ENCODE peak calls at places on chromosomes 1 and 21, in four cellular contexts. R is GM12878, T is WTC11, Y is K562. X is an unnamed sample.

GRCh38 chr1:52002038-52002917 is 11.8 kb upstream of the RAB3B start:
- DNase-seq in Y (peak; percentile 91), T (peak; percentile 45), R (peak; percentile 65), X (peak; percentile 83)

GRCh38 chr1:223886516-223886921 is 40.8 kb upstream of the TP53BP2 start:
- DNase-seq in T (no peak), R (no peak), Y (no peak), X (no peak)

GRCh38 chr1:236502972-236503639 is 20.7 kb upstream of the LGALS8 start:
- DNase-seq in Y (peak; percentile 74), T (peak; percentile 46), R (no peak), X (peak; percentile 60)

GRCh38 chr1:43316738-43317520 is 16.1 kb downstream of the TIE1 start:
- DNase-seq in Y (no peak), R (no peak), T (no peak), X (no peak)

GRCh38 chr1:5945445-5945844 is 46.8 kb downstream of the NPHP4 start:
- DNase-seq in Y (no peak), T (no peak), R (no peak), X (no peak)

GRCh38 chr1:34322969-34323368 is 146.3 kb downstream of the C1orf94 start:
- DNase-seq in T (no peak), R (no peak), Y (no peak), X (no peak)

GRCh38 chr1:115330480-115331013 is 7.5 kb downstream of the NGF start:
- DNase-seq in Y (no peak), R (no peak), T (no peak), X (no peak)

GRCh38 chr1:164785841-164786534 is 227.0 kb downstream of the PBX1 start:
- DNase-seq in Y (no peak), T (no peak), R (no peak), X (no peak)

GRCh38 chr1:224245188-224245587 is 62.1 kb downstream of the DEGS1 start:
- DNase-seq in T (no peak), Y (no peak), R (peak; percentile 33), X (no peak)

GRCh38 chr1:41412748-41413147 is 51.5 kb downstream of the FOXO6 start:
- DNase-seq in R (no peak), Y (no peak), T (no peak), X (no peak)

GRCh38 chr1:186155594-186155993 is 219.5 kb downstream of the TPR start:
- DNase-seq in R (no peak), Y (peak; percentile 60), T (no peak), X (peak; percentile 46)

GRCh38 chr1:11719313-11720032 is 16.5 kb upstream of the AGTRAP start:
- DNase-seq in T (peak; percentile 81), R (no peak), Y (peak; percentile 85), X (peak; percentile 63)

GRCh38 chr1:112700290-112701226 is 6.4 kb downstream of the RHOC start:
- DNase-seq in R (peak; percentile 65), Y (peak; percentile 100), T (peak; percentile 77), X (peak; percentile 91)

DNA sequence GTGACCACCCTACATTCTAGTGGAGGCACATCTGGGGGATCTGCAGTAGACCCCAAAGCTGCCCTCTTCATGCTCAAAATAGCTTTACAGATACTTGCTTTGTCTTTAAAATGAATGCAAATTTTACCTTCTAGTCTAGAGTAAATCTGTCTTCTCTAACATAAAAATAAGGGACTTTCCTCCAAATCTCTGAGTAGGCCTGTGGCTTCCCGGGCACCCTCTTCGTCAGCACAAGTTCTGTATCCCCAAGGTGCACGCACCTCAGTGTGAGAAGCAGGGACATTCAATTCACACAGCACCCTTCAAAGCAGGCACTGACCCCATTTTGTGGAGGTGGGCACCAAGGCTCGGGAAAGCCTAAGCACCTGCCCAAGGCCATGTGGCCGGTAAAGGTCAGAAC is 19.0 kb downstream of the MEF2D start:
- DNase-seq in R (no peak), T (no peak), Y (no peak), X (no peak)
- TF ChIP-seq SP1 in R (no peak), T (no peak), Y (no peak), X (no peak)

GRCh38 chr21:45363921-45364463 is 41.0 kb upstream of the COL18A1 start:
- DNase-seq in T (no peak), R (peak; percentile 8), Y (peak; percentile 78), X (no peak)
- TF ChIP-seq SP1 in T (no peak), R (no peak), Y (no peak), X (no peak)

DNA sequence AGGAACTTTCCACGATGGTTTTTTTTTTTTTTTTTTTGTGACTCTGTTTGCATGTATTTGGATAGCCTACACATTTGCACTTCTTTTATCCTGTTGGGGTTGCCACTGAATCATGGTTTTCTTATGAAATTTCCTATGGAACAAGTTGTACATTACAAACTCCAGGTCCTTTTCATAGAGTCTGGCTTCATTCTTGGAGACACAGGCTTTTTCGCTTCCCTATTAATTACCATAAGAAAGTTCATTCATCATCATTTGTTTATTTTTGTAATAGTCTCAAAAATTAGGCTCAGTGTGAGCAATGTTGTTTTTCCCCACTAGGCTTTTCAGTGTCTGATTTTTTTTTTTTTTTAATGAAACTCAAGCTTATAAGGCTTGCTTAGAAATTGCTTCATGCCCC is 179.4 kb downstream of the FMN2 start:
- DNase-seq in R (no peak), Y (no peak), T (no peak), X (no peak)
- TF ChIP-seq SP1 in R (no peak), Y (no peak), T (no peak), X (no peak)

DNA sequence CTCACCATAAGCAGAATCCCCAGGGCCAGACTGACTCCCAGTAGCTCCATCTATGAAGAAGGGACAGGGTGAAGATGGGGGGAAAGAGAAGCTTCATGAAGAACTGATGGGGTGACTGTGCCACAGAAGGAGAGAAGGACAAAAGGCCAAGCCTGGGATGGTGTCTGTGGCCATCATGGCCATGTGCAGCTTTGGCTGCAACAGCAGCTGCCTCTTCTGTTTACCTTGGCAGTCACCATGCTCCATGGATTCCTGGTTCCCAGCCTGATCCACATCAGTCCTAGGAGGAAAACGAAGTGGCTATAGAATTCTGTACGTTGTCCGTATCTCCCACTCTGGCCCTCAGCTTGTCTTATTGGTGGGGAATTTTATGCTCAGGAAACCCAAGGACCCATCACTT is 12.0 kb downstream of the SEMA6C start:
- DNase-seq in R (no peak), T (no peak), Y (no peak), X (no peak)
- TF ChIP-seq SP1 in R (no peak), T (no peak), Y (no peak), X (no peak)

DNA sequence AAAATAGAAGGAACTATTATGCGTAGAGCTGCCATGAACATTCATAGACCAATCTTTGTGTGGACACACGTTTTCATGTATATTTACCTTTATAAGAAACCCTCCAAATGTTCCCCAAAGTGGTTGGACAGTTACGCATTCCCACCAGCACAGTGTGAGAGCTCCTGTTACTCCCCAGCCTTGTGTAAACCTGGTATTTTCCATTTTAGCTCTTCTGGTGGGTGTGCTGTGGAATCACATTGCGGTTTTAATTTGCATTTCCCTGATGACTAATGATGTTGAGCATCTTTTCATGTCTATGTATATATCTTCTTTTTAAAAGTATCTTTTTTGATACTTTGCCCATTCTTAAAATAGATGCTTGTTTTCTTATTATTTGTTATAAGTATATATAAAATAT is 3.2 kb upstream of the UBASH3A start:
- DNase-seq in T (no peak), Y (no peak), R (peak; percentile 68), X (no peak)
- TF ChIP-seq SP1 in T (no peak), Y (no peak), R (no peak), X (no peak)